ENCODE peak calls at places on chromosomes 7 and 10, in five cellular contexts. S is NCI-H460, V is kidney tubule cell, E is GM04504, Z is right lobe of liver. X is an unnamed sample.

GRCh38 chr7:138752568-138753518 is 45.0 kb upstream of the TMEM213 start:
- DNase-seq in S (no peak), V (peak), E (no peak), Z (peak), X (no peak)

GRCh38 chr7:152869677-152870051 is 110.1 kb downstream of the ACTR3B start:
- DNase-seq in S (no peak), V (no peak), E (no peak), Z (no peak), X (no peak)

GRCh38 chr7:99027241-99027640 is 116.7 kb downstream of the SMURF1 start:
- DNase-seq in S (no peak), V (no peak), E (no peak), Z (no peak), X (no peak)

GRCh38 chr10:43217563-43218205 is 49.2 kb downstream of the RASGEF1A start:
- DNase-seq in S (no peak), V (no peak), E (no peak), Z (peak), X (no peak)

GRCh38 chr10:8124436-8124835 is 69.9 kb downstream of the GATA3 start:
- DNase-seq in S (no peak), V (no peak), E (no peak), Z (no peak), X (no peak)

GRCh38 chr7:51802698-51803097 is 486.1 kb upstream of the COBL start:
- DNase-seq in S (no peak), V (no peak), E (no peak), Z (no peak), X (no peak)

GRCh38 chr10:63409465-63410027 is 56.2 kb downstream of the JMJD1C start:
- DNase-seq in S (no peak), V (peak), E (no peak), Z (no peak), X (no peak)

GRCh38 chr10:97689637-97690036 is 2.6 kb upstream of the AVPI1 start:
- DNase-seq in S (peak), V (peak), E (peak), Z (no peak), X (no peak)

X was measured in hypothalamus.